ENCODE peak calls at places on chromosomes 16 and 17, in eight cellular contexts. S is A673, X is mucosa of descending colon, Y is right atrium auricular region, F is coronary artery, G is thoracic aorta, M is ovary, T is BE2C. L is an unnamed sample.

GRCh38 chr16:2527784-2528100 is 3.5 kb downstream of the CEMP1 start:
- DNase-seq in Y (no peak), G (no peak), S (no peak), X (peak; percentile 31), M (no peak), F (no peak), T (no peak), L (no peak)

GRCh38 chr16:4093495-4094137 is 22.6 kb downstream of the ADCY9 start:
- DNase-seq in S (no peak), G (no peak), Y (no peak), T (no peak), M (no peak), X (no peak), F (peak; percentile 80), L (no peak)

GRCh38 chr17:64492481-64493109 is 4.3 kb downstream of the POLG2 start:
- DNase-seq in Y (no peak), T (no peak), F (no peak), X (no peak), S (peak; percentile 56), G (no peak), M (no peak), L (peak; percentile 52)

GRCh38 chr16:84699147-84699711 is 571 bp upstream of the USP10 start:
- DNase-seq in X (no peak), M (no peak), S (peak; percentile 37), Y (no peak), T (peak; percentile 31), F (no peak), G (no peak), L (peak; percentile 33)

GRCh38 chr17:39800540-39800939 is 62.8 kb downstream of the GRB7 start:
- DNase-seq in T (no peak), S (no peak), Y (no peak), F (no peak), G (no peak), M (no peak), X (no peak), L (peak; percentile 30)

GRCh38 chr17:40317345-40317873 is 8.4 kb downstream of the RARA start:
- DNase-seq in S (peak; percentile 57), X (peak; percentile 71), T (peak; percentile 73), M (peak; percentile 28), Y (peak; percentile 83), G (no peak), F (peak; percentile 77), L (peak; percentile 79)

GRCh38 chr17:4101127-4101798 is 41.6 kb downstream of the ZZEF1 start:
- DNase-seq in F (no peak), X (no peak), M (no peak), S (no peak), T (no peak), Y (no peak), G (no peak), L (peak; percentile 10)

GRCh38 chr17:35871415-35871814 is 2.7 kb upstream of the HEATR9 start:
- DNase-seq in F (no peak), M (no peak), G (no peak), Y (no peak), X (no peak), S (no peak), T (no peak), L (no peak)

GRCh38 chr17:50954641-50955121 is 88.5 kb upstream of the TOB1 start:
- DNase-seq in M (no peak), Y (peak; percentile 56), X (peak; percentile 27), G (no peak), T (no peak), S (no peak), F (no peak), L (no peak)

GRCh38 chr17:83193336-83194188 is 114.2 kb downstream of the METRNL start:
- DNase-seq in Y (no peak), X (no peak), M (no peak), T (no peak), S (no peak), G (no peak), F (no peak), L (no peak)

GRCh38 chr17:72426948-72427760 is 306.3 kb downstream of the SOX9 start:
- DNase-seq in T (peak; percentile 60), X (peak; percentile 80), Y (no peak), G (no peak), M (no peak), S (no peak), F (no peak), L (no peak)

GRCh38 chr16:89105599-89106151 is 12.0 kb downstream of the ACSF3 start:
- DNase-seq in Y (no peak), T (no peak), G (no peak), M (no peak), S (no peak), F (no peak), X (no peak), L (peak; percentile 17)

GRCh38 chr16:30183236-30183960 is at the start of gene CORO1A:
- DNase-seq in X (peak; percentile 93), G (peak; percentile 19), Y (peak; percentile 88), T (peak; percentile 90), F (peak; percentile 86), S (peak; percentile 87), M (peak; percentile 79), L (peak; percentile 85)

GRCh38 chr16:68737046-68737729 is at the start of gene CDH1:
- DNase-seq in T (no peak), X (peak; percentile 97), F (no peak), G (no peak), Y (no peak), S (no peak), M (peak; percentile 22), L (peak; percentile 96)

GRCh38 chr16:89049484-89050118 is 44.1 kb upstream of the ACSF3 start:
- DNase-seq in T (peak; percentile 42), M (no peak), G (no peak), Y (no peak), F (no peak), S (peak; percentile 95), X (peak; percentile 21), L (no peak)

GRCh38 chr17:39954876-39955275 is 7.9 kb upstream of the GSDMA start:
- DNase-seq in M (no peak), X (no peak), T (no peak), Y (no peak), G (no peak), S (no peak), F (no peak), L (no peak)

GRCh38 chr16:89708481-89708931 is 7.0 kb upstream of the SPATA2L start:
- DNase-seq in F (no peak), T (no peak), G (no peak), S (no peak), M (peak; percentile 7), Y (no peak), X (peak; percentile 87), L (no peak)

GRCh38 chr17:30812218-30813177 is 12.0 kb downstream of the CRLF3 start:
- DNase-seq in Y (no peak), M (no peak), S (no peak), X (no peak), T (no peak), G (no peak), F (no peak), L (peak; percentile 85)

GRCh38 chr17:41813039-41813680 is 356 bp downstream of the FKBP10 start:
- DNase-seq in Y (no peak), G (no peak), S (no peak), T (no peak), M (no peak), X (no peak), F (no peak), L (no peak)
- TF ChIP-seq CTCF in Y (no peak), G (no peak), S (no peak), T (no peak), M (no peak), X (no peak), F (no peak), L (no peak)

DNA sequence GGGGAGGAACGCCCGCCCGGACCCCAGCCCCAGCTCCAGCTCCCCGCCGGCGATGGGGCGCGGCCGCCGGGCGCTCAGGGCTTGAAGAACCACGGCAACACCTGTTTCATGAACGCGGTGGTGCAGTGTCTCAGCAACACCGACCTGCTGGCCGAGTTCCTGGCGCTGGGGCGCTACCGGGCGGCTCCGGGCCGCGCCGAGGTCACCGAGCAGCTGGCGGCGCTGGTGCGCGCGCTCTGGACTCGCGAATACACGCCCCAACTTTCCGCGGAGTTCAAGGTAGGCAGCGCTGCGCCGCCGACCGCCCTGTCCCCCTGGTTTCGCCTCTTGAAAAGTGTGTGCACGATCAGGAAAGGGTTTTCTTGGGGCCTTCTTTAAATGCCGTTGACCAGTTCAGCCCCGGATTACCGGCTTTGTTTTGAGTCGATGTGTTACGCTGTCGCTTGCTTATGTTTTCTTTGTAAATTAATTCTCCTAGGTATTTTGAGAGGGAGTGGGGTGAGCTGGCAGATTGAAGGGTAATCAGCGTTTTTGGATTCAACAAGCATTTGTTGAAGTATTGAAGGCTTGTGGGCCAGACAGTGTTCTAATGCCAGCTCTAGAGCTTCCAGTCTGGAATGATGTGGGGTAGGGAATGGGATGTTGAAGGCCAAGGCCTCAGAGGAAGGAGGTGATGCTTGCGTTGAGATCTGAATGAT is 690 bp downstream of the USP43 start:
- DNase-seq in G (no peak), T (no peak), M (no peak), Y (no peak), F (no peak), X (peak; percentile 87), S (no peak), L (peak; percentile 75)
- TF ChIP-seq CTCF in G (no peak), T (no peak), M (no peak), Y (no peak), F (no peak), X (no peak), S (peak; percentile 10), L (no peak)

DNA sequence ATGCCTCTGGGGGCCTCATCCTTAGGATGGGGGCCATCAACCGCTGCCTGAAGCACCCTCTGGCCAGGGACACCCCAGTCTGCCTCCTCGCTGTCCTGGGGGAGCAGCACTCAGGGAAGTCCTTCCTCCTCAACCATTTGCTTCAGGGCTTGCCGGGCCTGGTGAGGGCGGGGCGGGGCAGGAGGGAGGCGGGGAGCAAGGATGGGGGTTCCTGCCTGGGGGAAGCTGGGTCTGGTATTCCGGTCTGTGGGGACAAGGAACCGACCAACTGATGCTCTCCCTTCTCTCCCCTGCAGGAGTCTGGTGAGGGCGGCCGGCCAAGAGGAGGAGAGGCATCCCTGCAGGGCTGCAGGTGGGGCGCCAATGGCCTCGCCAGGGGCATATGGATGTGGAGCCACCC is 2.0 kb downstream of the RNF112 start:
- DNase-seq in M (no peak), F (no peak), X (no peak), G (no peak), T (no peak), S (no peak), Y (no peak), L (no peak)
- TF ChIP-seq CTCF in M (no peak), F (no peak), X (no peak), G (no peak), T (no peak), S (no peak), Y (no peak), L (no peak)

GRCh38 chr16:23836404-23837291 is 865 bp downstream of the PRKCB start:
- DNase-seq in X (peak; percentile 54), M (no peak), S (peak; percentile 62), G (no peak), T (peak; percentile 9), Y (no peak), F (no peak), L (no peak)
- TF ChIP-seq CTCF in X (no peak), M (no peak), S (peak; percentile 73), G (no peak), T (no peak), Y (no peak), F (no peak), L (no peak)

GRCh38 chr16:14125030-14125681 is 54.0 kb downstream of the MRTFB start:
- DNase-seq in G (no peak), S (no peak), M (no peak), X (no peak), Y (no peak), T (no peak), F (no peak), L (no peak)
- TF ChIP-seq CTCF in G (no peak), S (no peak), M (no peak), X (no peak), Y (no peak), T (no peak), F (no peak), L (no peak)

L was measured in epithelial cell of esophagus.